ENCODE peak calls at places on chromosomes 5 and 9, in four cellular contexts. O, P, S and V are unnamed samples.

GRCh38 chr5:163619273-163619672 is 113.9 kb downstream of the MAT2B start:
- DNase-seq in O (no peak), S (no peak), P (no peak), V (no peak)

GRCh38 chr9:133759146-133759900 is 21.2 kb upstream of the SARDH start:
- DNase-seq in S (no peak), P (no peak), O (no peak), V (peak)

GRCh38 chr5:17803976-17804375 is 169.7 kb downstream of the TAF11L14 start:
- DNase-seq in S (no peak), P (no peak), O (no peak), V (no peak)

GRCh38 chr5:115695290-115695689 is 69.5 kb upstream of the TMED7 start:
- DNase-seq in S (no peak), O (no peak), P (no peak), V (no peak)

GRCh38 chr9:135584934-135585333 is 23.4 kb downstream of the PAEP start:
- DNase-seq in S (no peak), P (no peak), O (no peak), V (no peak)

GRCh38 chr5:66788556-66788955 is 192.4 kb downstream of the MAST4 start:
- DNase-seq in O (no peak), S (no peak), P (no peak), V (no peak)

GRCh38 chr5:40484495-40484894 is 195.2 kb upstream of the PTGER4 start:
- DNase-seq in O (peak), P (no peak), S (no peak), V (no peak)

GRCh38 chr9:126663661-126664072 is 49.9 kb downstream of the LMX1B start:
- DNase-seq in P (no peak), S (no peak), O (no peak), V (peak)

GRCh38 chr9:82930116-82930515 is 132.8 kb downstream of the RASEF start:
- DNase-seq in S (no peak), P (no peak), O (no peak), V (no peak)

GRCh38 chr5:180380856-180381255 is 27.7 kb upstream of the GFPT2 start:
- DNase-seq in S (no peak), O (no peak), P (no peak), V (peak)

GRCh38 chr5:111779260-111780254 is 22.6 kb upstream of the NREP start:
- DNase-seq in P (no peak), S (no peak), O (no peak), V (no peak)

GRCh38 chr5:173772407-173773059 is 115.6 kb upstream of the CPEB4 start:
- DNase-seq in O (no peak), S (no peak), P (no peak), V (no peak)

GRCh38 chr9:5364294-5364990 is 24.8 kb upstream of the RLN1 start:
- DNase-seq in S (no peak), O (peak), P (no peak), V (no peak)

GRCh38 chr9:35518981-35519679 is 29.2 kb downstream of the RUSC2 start:
- DNase-seq in P (no peak), O (no peak), S (no peak), V (no peak)

GRCh38 chr9:34437006-34437925 is 21.1 kb downstream of the FAM219A start:
- DNase-seq in O (peak), P (peak), S (peak), V (no peak)

GRCh38 chr5:98975223-98975622 is 46.4 kb upstream of the CHD1 start:
- DNase-seq in S (no peak), P (no peak), O (no peak), V (no peak)

GRCh38 chr5:1162276-1162675 is 39.1 kb upstream of the SLC6A19 start:
- DNase-seq in S (no peak), P (no peak), O (no peak), V (no peak)

GRCh38 chr5:138503487-138504270 is 38.4 kb downstream of the EGR1 start:
- DNase-seq in O (peak), S (peak), P (no peak), V (no peak)

GRCh38 chr5:53041071-53041692 is 52.0 kb downstream of the ITGA2 start:
- DNase-seq in O (no peak), P (no peak), S (no peak), V (no peak)

GRCh38 chr5:14331377-14331776 is 188.2 kb downstream of the TRIO start:
- DNase-seq in S (no peak), O (no peak), P (no peak), V (no peak)

GRCh38 chr5:9058161-9058560 is 487.7 kb downstream of the SEMA5A start:
- DNase-seq in S (no peak), P (no peak), O (no peak), V (no peak)

GRCh38 chr9:12964271-12964670 is 189.5 kb downstream of the LURAP1L start:
- DNase-seq in O (no peak), S (no peak), P (no peak), V (no peak)

GRCh38 chr9:137669261-137669672 is 50.5 kb downstream of the EHMT1 start:
- DNase-seq in P (no peak), O (no peak), S (no peak), V (peak)

GRCh38 chr9:109440117-109440515 is 58.0 kb downstream of the PTPN3 start:
- DNase-seq in O (no peak), P (no peak), S (no peak), V (no peak)

GRCh38 chr5:9714187-9714586 is 84.0 kb upstream of the TAS2R1 start:
- DNase-seq in S (no peak), O (no peak), P (no peak), V (no peak)

GRCh38 chr5:10615693-10616092 is 51.8 kb downstream of the ANKRD33B start:
- DNase-seq in S (no peak), O (no peak), P (no peak), V (no peak)

GRCh38 chr5:107449369-107449768 is 221.4 kb downstream of the EFNA5 start:
- DNase-seq in S (no peak), O (no peak), P (no peak), V (no peak)

GRCh38 chr5:26329562-26330189 is 708.7 kb downstream of the CDH9 start:
- DNase-seq in O (no peak), P (no peak), S (peak), V (no peak)

GRCh38 chr9:127801955-127802575 is 617 bp upstream of the FPGS start:
- DNase-seq in O (no peak), P (no peak), S (no peak), V (no peak)

GRCh38 chr5:123951204-123951977 is 439.4 kb downstream of the CSNK1G3 start:
- DNase-seq in S (no peak), P (no peak), O (no peak), V (no peak)

GRCh38 chr5:102589661-102590060 is 90.9 kb upstream of the SLCO6A1 start:
- DNase-seq in P (no peak), O (no peak), S (no peak), V (no peak)

GRCh38 chr5:164597293-164597900 is 1092.0 kb downstream of the MAT2B start:
- DNase-seq in S (no peak), P (no peak), O (peak), V (no peak)

GRCh38 chr5:168683247-168683926 is 104.2 kb upstream of the PANK3 start:
- DNase-seq in O (no peak), S (no peak), P (peak), V (no peak)

GRCh38 chr5:98397081-98397480 is 376.4 kb upstream of the RGMB start:
- DNase-seq in P (no peak), S (no peak), O (no peak), V (no peak)

GRCh38 chr9:128104171-128104618 is 23.3 kb downstream of the PTGES2 start:
- DNase-seq in P (no peak), S (no peak), O (no peak), V (peak)

GRCh38 chr9:2241875-2242741 is 227.0 kb downstream of the SMARCA2 start:
- DNase-seq in O (peak), S (peak), P (peak), V (peak)

GRCh38 chr5:107668933-107669542 is 1.7 kb downstream of the EFNA5 start:
- DNase-seq in O (no peak), S (no peak), P (no peak), V (peak)

GRCh38 chr9:134205636-134206316 is 41.4 kb upstream of the RNU6ATAC start:
- DNase-seq in P (no peak), S (peak), O (no peak), V (peak)

GRCh38 chr5:111512026-111512405 is 319 bp downstream of the STARD4 start:
- DNase-seq in S (no peak), O (no peak), P (no peak), V (no peak)